ENCODE peak calls at places on chromosome 14, in six cellular contexts. G, C, R, Z, U and H are unnamed samples.

GRCh38 chr14:33862261-33862802 is 88.5 kb downstream of the EGLN3 start:
- DNase-seq in R (no peak), G (no peak), U (no peak), C (no peak), Z (no peak), H (no peak)

GRCh38 chr14:90491221-90491867 is 94.5 kb downstream of the CALM1 start:
- DNase-seq in C (peak), U (peak), R (no peak), G (no peak), Z (peak), H (no peak)

GRCh38 chr14:50453869-50454268 is 57.2 kb upstream of the CDKL1 start:
- DNase-seq in R (no peak), G (no peak), Z (no peak), C (no peak), U (no peak), H (no peak)

GRCh38 chr14:88168498-88169165 is 154.4 kb downstream of the KCNK10 start:
- DNase-seq in R (peak), G (peak), U (no peak), Z (peak), C (peak), H (peak)

GRCh38 chr14:88632512-88632911 is 69.7 kb downstream of the ZC3H14 start:
- DNase-seq in U (no peak), G (no peak), C (no peak), R (no peak), Z (no peak), H (no peak)

GRCh38 chr14:67622675-67623074 is 3.0 kb downstream of the ARG2 start:
- DNase-seq in C (peak), G (no peak), Z (no peak), U (no peak), R (peak), H (peak)

GRCh38 chr14:32230695-32231280 is 27.7 kb upstream of the RNU6-8 start:
- DNase-seq in Z (no peak), G (no peak), C (peak), R (no peak), U (no peak), H (peak)

GRCh38 chr14:61923348-61923747 is 161.1 kb downstream of the SNAPC1 start:
- DNase-seq in Z (no peak), G (no peak), R (no peak), C (peak), U (no peak), H (peak)

GRCh38 chr14:74846968-74847549 is 28.9 kb downstream of the PROX2 start:
- DNase-seq in U (no peak), R (no peak), C (peak), Z (no peak), G (no peak), H (peak)

DNA sequence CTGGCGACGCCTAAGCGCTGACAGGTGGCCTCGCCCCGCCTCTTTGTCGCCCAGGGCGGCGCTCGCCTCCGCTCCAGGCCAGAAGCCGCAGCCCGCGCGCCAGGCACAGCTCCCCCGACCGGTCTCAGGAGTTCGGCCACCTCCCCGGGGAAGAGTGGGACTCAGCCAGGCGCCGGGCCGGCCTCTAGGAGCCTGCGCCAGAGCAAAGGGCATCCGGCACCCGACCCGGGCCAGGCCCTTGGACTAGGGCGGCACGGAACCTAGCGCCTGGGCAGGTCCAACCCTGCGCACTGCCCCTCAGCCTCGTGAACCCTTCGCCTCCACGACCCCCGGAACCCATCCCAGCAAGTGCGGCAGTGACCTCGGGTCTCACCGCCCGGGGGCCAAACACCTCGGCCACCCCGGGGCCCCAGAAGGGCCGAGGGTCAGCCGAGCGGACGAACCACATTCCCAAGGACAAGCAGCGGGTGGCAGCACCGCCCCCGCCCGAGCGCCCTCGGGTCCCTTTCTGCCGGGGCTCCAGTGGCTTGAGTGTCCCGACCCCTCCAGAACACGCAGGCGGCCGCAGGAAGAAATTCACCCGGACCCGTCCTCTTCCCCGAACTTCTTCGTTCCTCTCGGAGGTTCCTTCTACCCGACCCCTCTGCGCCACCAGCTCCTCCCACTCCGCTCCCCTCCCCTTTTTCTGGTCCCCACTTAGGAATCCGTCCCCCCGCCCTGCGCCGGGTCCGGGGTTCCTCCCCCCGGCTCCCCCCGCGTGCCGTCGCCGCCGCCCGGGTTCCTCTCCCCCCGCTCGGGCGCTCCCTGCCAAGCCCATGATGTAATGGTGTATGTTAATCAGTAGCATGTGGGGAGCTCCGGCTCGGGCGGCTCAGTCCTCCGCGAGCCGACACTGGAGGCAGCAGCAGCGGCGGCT is 1.4 kb upstream of the SAMD4A start:
- DNase-seq in C (peak), U (peak), Z (peak), G (peak), R (peak), H (peak)
- H3K4me3 ChIP-seq in C (peak), U (peak), Z (peak), G (peak), R (peak), H (peak)

DNA sequence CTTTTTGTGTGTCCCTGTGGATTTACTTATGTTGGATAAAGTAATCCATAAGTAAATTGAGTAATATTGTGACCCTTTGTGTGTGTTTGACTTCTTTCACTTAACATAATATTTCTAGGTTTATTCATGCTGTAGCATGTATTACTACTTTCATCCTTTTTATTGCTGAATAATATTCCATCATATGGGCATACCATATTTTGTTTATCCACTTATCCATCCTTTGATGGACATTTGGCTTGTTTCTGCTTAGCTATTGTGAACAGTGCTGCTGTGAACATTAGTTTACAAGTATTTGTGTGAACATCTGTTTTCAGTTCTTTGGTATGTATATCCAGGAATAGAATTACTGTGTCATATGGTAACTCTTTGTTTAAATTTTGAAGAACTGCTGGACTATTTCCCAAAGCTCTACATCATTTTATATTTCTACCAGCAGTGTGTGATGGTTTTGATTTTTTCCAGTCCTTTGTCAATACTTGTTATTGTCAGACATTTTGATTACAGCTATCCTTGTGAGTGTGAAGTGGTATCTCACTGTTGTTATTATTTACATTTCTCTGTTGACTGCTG is 25.2 kb downstream of the G2E3 start:
- DNase-seq in R (no peak), U (no peak), C (peak), Z (no peak), G (no peak), H (no peak)
- H3K4me3 ChIP-seq in R (no peak), U (no peak), C (no peak), Z (no peak), G (no peak), H (no peak)

DNA sequence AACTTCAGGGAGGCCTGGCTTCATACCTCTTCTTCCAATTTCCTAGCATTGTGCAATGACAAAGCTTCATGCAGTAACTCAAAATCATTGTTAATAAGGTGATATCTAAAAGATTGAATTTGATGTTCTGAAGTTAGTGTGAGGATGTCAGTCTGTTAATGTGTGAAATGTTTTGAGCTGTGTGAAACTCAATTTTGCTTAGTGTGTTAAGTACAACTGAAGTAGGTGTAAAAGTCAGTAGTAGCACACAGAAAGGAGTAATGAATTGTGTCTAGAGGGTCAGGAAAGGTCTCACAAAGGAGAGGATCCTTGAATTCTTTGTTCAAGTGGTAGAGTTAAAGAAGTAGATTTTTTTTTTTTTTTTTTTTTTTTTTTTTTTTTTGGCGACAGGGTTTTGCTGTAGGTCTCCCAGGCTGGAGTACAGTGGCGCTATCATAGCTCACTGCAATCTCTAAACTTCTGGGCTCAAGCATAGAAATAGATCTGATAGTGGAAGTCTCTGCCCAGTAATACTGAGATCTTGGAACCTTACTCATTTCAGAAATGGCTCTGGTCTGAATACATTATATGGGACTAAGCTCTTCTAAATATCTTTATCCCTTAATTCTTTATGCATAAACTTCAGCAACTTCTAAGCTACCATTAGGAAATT is 63.9 kb downstream of the FUT8 start:
- DNase-seq in C (no peak), R (no peak), G (no peak), Z (no peak), U (no peak), H (no peak)
- H3K4me3 ChIP-seq in C (no peak), R (no peak), G (no peak), Z (no peak), U (no peak), H (no peak)

DNA sequence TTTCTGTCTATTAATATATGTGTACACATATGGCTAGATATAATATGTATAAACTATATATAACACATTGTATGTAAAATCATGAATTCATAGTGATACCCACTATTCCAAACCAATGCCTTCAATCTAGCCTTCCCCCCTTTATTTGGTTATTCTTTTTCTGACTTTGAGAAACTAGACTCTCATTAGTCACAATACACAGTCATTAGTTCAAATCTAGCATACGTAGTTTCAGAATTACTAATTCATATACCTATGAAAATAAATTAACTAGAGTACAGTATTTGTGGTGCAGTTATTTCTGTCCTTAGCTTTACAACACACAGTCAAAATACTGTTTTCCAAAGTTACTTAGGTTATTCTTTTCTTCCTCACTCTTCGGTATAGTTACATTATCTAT is 268.2 kb downstream of the DPF3 start:
- DNase-seq in R (no peak), G (no peak), U (no peak), C (no peak), Z (no peak), H (no peak)
- H3K4me3 ChIP-seq in R (no peak), G (no peak), U (no peak), C (no peak), Z (no peak), H (no peak)

GRCh38 chr14:105168496-105168978 is at the start of gene JAG2:
- DNase-seq in U (no peak), Z (peak), R (peak), G (peak), C (no peak), H (peak)
- H3K4me3 ChIP-seq in U (peak), Z (no peak), R (peak), G (peak), C (no peak), H (peak)

GRCh38 chr14:60652674-60653387 is 3.6 kb upstream of the SIX1 start:
- DNase-seq in R (no peak), G (no peak), Z (no peak), C (no peak), U (no peak), H (no peak)
- H3K4me3 ChIP-seq in R (no peak), G (no peak), Z (no peak), C (peak), U (no peak), H (no peak)

DNA sequence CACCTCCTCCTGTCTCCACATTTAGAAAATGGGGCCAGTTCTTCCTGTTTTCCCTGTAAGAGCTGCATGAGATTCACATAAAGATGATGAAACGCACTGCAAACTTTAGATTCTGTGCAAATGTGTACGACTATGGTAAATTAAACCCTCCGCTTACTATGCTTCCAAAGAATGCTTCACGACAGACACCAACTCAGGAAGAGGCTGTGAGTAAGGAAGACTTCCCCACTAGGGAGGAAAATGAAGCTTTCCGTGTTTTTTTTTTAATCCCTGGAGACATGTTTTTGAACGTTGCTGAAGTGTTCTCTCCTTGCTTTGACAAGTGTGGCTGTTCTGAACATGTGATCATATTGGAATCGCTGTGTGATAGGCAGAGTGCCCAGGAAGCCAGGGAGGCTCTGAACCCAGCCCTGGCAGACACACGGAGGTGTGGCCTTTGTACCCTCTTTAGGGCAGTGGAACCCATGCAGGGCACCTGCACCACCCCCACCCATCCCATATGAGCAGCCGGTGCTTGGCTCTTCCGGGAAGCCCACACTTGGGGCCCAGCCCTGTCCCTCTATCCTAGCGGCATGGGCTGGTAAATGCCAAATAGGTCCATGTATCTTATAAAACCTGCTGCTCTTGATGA is 7.5 kb upstream of the SYNE3 start:
- DNase-seq in Z (no peak), U (no peak), R (no peak), C (peak), G (peak), H (peak)
- H3K4me3 ChIP-seq in Z (no peak), U (no peak), R (no peak), C (no peak), G (no peak), H (peak)

DNA sequence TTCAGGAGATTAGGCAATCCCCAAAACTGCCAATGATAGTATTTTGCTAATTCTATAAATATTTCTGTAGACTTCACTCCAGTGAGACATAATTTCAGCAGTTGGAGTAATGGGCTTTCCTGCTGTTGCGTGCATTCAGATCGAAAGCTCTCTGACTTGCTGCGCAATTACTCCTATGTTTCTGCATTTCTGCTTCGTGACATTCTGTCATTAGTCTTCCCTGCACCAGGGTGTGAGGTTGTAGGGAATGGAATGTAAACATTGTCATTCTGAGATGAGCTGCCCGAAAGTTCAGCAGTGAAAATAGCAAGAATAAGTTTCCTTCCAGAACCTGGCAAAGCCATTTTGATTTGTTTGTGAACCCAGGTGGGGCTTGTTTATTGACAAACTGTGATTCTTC is 58.2 kb downstream of the SAMD4A start:
- DNase-seq in C (peak), U (no peak), G (no peak), R (no peak), Z (no peak), H (peak)
- H3K4me3 ChIP-seq in C (no peak), U (no peak), G (no peak), R (no peak), Z (no peak), H (no peak)

DNA sequence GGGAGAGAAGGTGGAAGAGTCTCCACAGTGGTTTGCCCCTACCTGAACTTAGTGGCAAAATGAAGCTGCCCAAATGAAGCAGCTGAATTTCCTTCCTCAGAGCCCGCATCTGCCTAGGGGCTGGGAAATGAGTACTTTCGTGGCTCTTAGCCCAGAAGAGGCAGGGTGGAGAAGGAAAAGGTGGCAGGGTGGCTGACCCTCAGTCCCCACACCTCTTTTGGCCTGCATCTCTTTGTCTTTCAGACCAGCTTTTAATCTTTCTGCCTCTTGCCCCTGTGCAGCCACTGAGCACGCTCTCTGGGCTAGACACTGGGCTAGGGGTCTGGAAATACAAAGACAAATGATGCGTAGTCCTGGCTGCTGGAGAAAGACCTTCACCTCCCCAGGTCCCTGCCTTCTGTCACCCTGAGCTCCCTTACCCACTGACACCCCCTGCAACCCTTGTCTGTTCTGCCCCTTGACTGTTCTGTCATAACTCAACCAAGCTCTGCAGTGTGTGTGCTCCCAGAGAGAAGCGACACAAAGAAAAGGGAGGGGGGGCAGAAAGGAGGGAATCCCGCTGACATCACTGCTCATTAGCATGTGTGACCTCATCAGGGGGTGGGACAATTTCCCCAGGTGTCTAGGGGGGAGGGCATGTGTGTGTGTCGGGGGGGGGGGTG is 362 bp upstream of the REM2 start:
- DNase-seq in Z (peak), G (peak), C (peak), R (peak), U (no peak), H (peak)
- H3K4me3 ChIP-seq in Z (no peak), G (no peak), C (no peak), R (no peak), U (no peak), H (no peak)

DNA sequence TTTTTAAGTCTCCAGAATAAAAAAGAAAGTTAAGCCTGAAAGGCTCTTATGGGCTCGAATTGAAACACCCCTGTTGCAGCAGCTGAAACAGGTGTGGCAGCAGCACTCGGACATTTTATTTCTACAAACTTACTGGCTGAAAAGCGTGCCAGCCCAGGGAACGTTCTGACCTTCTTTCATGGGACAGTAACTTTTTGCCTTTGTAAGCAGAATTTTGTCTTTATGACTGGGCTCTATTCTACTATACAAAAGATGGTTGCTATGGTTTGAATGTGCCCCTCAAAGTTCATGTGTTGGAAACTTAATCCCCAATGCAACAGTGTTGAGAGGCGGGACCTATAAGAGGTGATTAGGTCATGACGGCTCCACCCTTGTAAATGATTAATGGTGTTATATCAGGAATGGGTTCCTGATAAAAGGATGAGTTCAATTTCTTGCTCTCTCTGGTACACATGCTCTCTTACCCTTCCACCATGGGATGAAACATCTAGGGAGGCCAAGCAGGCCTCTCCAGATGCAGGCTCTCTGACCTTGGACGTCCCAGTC is 52.7 kb downstream of the PELI2 start:
- DNase-seq in R (no peak), Z (no peak), U (no peak), C (no peak), G (no peak), H (no peak)
- H3K4me3 ChIP-seq in R (no peak), Z (no peak), U (no peak), C (no peak), G (no peak), H (no peak)